ENCODE peak calls at places on chromosomes 13 and 19, in seven cellular contexts. J, U, Q, R, G, P and Z are unnamed samples.

GRCh38 chr13:49563513-49563912 is 21.8 kb downstream of the RCBTB1 start:
- DNase-seq in U (no peak), R (no peak), Q (peak; percentile 64), J (no peak), G (no peak), P (no peak), Z (no peak)

GRCh38 chr19:4829001-4829712 is 2.4 kb downstream of the TICAM1 start:
- DNase-seq in Q (peak; percentile 55), J (no peak), P (no peak), U (no peak), G (no peak), R (peak; percentile 51), Z (peak; percentile 63)

GRCh38 chr13:97380696-97381095 is 53.3 kb upstream of the RAP2A start:
- DNase-seq in Q (no peak), P (no peak), R (no peak), U (no peak), J (no peak), G (no peak), Z (no peak)

GRCh38 chr13:110425444-110425780 is 118.3 kb downstream of the COL4A2 start:
- DNase-seq in Q (peak; percentile 55), J (no peak), R (no peak), G (no peak), P (no peak), U (no peak), Z (no peak)

GRCh38 chr19:47284324-47284899 is 9.7 kb downstream of the INAFM1 start:
- DNase-seq in P (peak; percentile 18), J (no peak), R (no peak), G (no peak), Q (peak; percentile 66), U (no peak), Z (peak; percentile 80)

GRCh38 chr13:43924549-43925245 is 45.0 kb downstream of the LACC1 start:
- DNase-seq in Q (no peak), G (no peak), R (no peak), P (no peak), J (no peak), U (no peak), Z (no peak)

GRCh38 chr13:32187651-32188050 is 127.5 kb downstream of the ZAR1L start:
- DNase-seq in R (no peak), J (no peak), G (no peak), Q (no peak), U (no peak), P (no peak), Z (no peak)

GRCh38 chr19:4329858-4330257 is 8.8 kb downstream of the STAP2 start:
- DNase-seq in R (no peak), G (no peak), J (no peak), P (no peak), U (no peak), Q (no peak), Z (no peak)

GRCh38 chr13:77698211-77699058 is 948 bp downstream of the SLAIN1 start:
- DNase-seq in U (no peak), J (no peak), G (peak; percentile 18), P (peak; percentile 30), R (peak; percentile 47), Q (no peak), Z (peak; percentile 71)

GRCh38 chr13:99335087-99335486 is 27.9 kb upstream of the GPR183 start:
- DNase-seq in R (no peak), J (no peak), Q (no peak), G (no peak), P (no peak), U (no peak), Z (no peak)

GRCh38 chr19:16927883-16928282 is 39.1 kb downstream of the F2RL3 start:
- DNase-seq in Q (no peak), P (no peak), R (no peak), G (no peak), J (no peak), U (no peak), Z (no peak)

GRCh38 chr13:59356607-59357006 is 807.1 kb downstream of the DIAPH3 start:
- DNase-seq in Q (no peak), G (peak; percentile 31), P (no peak), U (no peak), R (no peak), J (no peak), Z (peak; percentile 70)

GRCh38 chr13:45933203-45934014 is 81.9 kb upstream of the SIAH3 start:
- DNase-seq in P (no peak), J (no peak), U (no peak), Q (no peak), R (no peak), G (no peak), Z (no peak)

GRCh38 chr13:109626386-109627171 is 159.8 kb downstream of the IRS2 start:
- DNase-seq in P (no peak), R (no peak), Q (no peak), J (no peak), G (no peak), U (no peak), Z (no peak)

GRCh38 chr13:37375071-37375470 is 223.5 kb downstream of the POSTN start:
- DNase-seq in Q (no peak), G (no peak), J (no peak), R (no peak), P (no peak), U (no peak), Z (no peak)

GRCh38 chr19:3778899-3779723 is 7.1 kb downstream of the MATK start:
- DNase-seq in G (no peak), Q (no peak), J (no peak), P (no peak), U (no peak), R (no peak), Z (no peak)

GRCh38 chr19:1001538-1002166 is 1.4 kb downstream of the GRIN3B start:
- DNase-seq in Q (no peak), R (peak; percentile 75), J (no peak), G (peak; percentile 56), P (peak; percentile 53), U (no peak), Z (peak; percentile 62)

GRCh38 chr19:12787458-12787857 is 3.8 kb upstream of the JUNB start:
- DNase-seq in G (no peak), P (no peak), U (no peak), R (no peak), J (no peak), Q (no peak), Z (no peak)

GRCh38 chr13:46492946-46493345 is 60.0 kb upstream of the LRCH1 start:
- DNase-seq in Q (peak; percentile 50), U (no peak), J (no peak), P (no peak), G (no peak), R (no peak), Z (peak; percentile 57)

GRCh38 chr13:113367020-113367560 is 3.2 kb upstream of the GRTP1 start:
- DNase-seq in G (no peak), R (no peak), Q (no peak), U (no peak), J (no peak), P (no peak), Z (no peak)

GRCh38 chr19:53808710-53809125 is 15.4 kb downstream of the NLRP12 start:
- DNase-seq in U (no peak), J (no peak), R (no peak), P (no peak), Q (no peak), G (no peak), Z (peak; percentile 38)

GRCh38 chr19:5138606-5139594 is 170.0 kb downstream of the KDM4B start:
- DNase-seq in Q (no peak), P (peak; percentile 30), J (no peak), G (no peak), U (no peak), R (peak; percentile 73), Z (peak; percentile 98)

GRCh38 chr19:45496349-45496953 is 396 bp downstream of the RTN2 start:
- DNase-seq in R (peak; percentile 53), Q (no peak), U (no peak), P (no peak), G (peak; percentile 46), J (no peak), Z (peak; percentile 56)

GRCh38 chr19:38711726-38712153 is 32.5 kb downstream of the CAPN12 start:
- DNase-seq in J (peak; percentile 49), R (no peak), G (peak; percentile 60), Q (peak; percentile 85), P (no peak), U (no peak), Z (no peak)

GRCh38 chr19:29672933-29673336 is 7.7 kb downstream of the PLEKHF1 start:
- DNase-seq in J (no peak), R (peak; percentile 43), G (no peak), P (peak; percentile 85), Q (no peak), U (peak; percentile 20), Z (peak; percentile 14)

GRCh38 chr19:2551864-2552185 is 75.9 kb downstream of the GADD45B start:
- DNase-seq in G (no peak), J (no peak), R (no peak), P (no peak), U (no peak), Q (no peak), Z (no peak)

GRCh38 chr19:11064831-11065303 is 24.4 kb upstream of the LDLR start:
- DNase-seq in J (no peak), U (no peak), R (no peak), P (no peak), Q (peak; percentile 38), G (no peak), Z (no peak)

GRCh38 chr13:45367358-45367757 is 26.4 kb upstream of the TPT1 start:
- DNase-seq in G (peak; percentile 32), P (peak; percentile 89), Q (peak; percentile 98), R (peak; percentile 56), U (peak; percentile 53), J (peak; percentile 97), Z (peak; percentile 65)

GRCh38 chr13:74573654-74574053 is 439.4 kb upstream of the KLF12 start:
- DNase-seq in G (no peak), U (no peak), J (no peak), R (no peak), P (no peak), Q (no peak), Z (no peak)